ENCODE peak calls at places on chromosomes 7 and 10, in eight cellular contexts. H is activated gamma-delta T cell; W is body of pancreas; F is activated naive CD8-positive, alpha-beta T cell treated with anti-CD3 and anti-CD28 coated beads, Interleukin-2, amount 10 ng/mL, durations not matched to agents 7 days and 5 days; Y is progenitor cell of endocrine pancreas; N is AG20443; Q is EH; G is glutamatergic neuron. K is an unnamed sample.

GRCh38 chr10:89793649-89794254 is 92.4 kb downstream of the KIF20B start:
- DNase-seq in W (peak), Q (peak), F (no peak), H (no peak), N (peak), G (no peak), Y (peak), K (peak)

GRCh38 chr7:5424689-5425506 is 1.3 kb upstream of the TNRC18 start:
- DNase-seq in H (no peak), G (no peak), W (peak), Y (no peak), Q (peak), N (peak), F (peak), K (no peak)

GRCh38 chr10:52566471-52567246 is 205.9 kb downstream of the MBL2 start:
- DNase-seq in W (no peak), N (peak), H (no peak), Y (no peak), G (no peak), Q (peak), F (no peak), K (peak)

GRCh38 chr10:60611291-60611747 is 167.0 kb upstream of the CDK1 start:
- DNase-seq in Y (no peak), Q (peak), G (no peak), W (no peak), N (peak), F (no peak), H (no peak), K (peak)

GRCh38 chr10:59626523-59626869 is 83.2 kb downstream of the SLC16A9 start:
- DNase-seq in Q (no peak), G (no peak), H (no peak), W (no peak), Y (no peak), N (no peak), F (no peak), K (no peak)

GRCh38 chr10:11754620-11755019 is 12.4 kb downstream of the ECHDC3 start:
- DNase-seq in H (no peak), F (no peak), W (no peak), N (no peak), Q (no peak), G (no peak), Y (no peak), K (no peak)

GRCh38 chr10:17062493-17063487 is 66.8 kb downstream of the CUBN start:
- DNase-seq in H (no peak), N (peak), Y (no peak), Q (peak), F (no peak), W (peak), G (no peak), K (peak)

GRCh38 chr7:17132726-17133125 is 165.7 kb upstream of the AHR start:
- DNase-seq in G (no peak), N (no peak), Y (no peak), H (no peak), F (no peak), Q (no peak), W (no peak), K (no peak)

GRCh38 chr7:129793506-129794310 is 159.1 kb downstream of the UBE2H start:
- DNase-seq in H (no peak), W (no peak), F (peak), N (no peak), G (no peak), Q (no peak), Y (no peak), K (no peak)

GRCh38 chr7:27547401-27547800 is 115.3 kb downstream of the HIBADH start:
- DNase-seq in W (no peak), Y (no peak), Q (peak), H (no peak), G (no peak), F (no peak), N (peak), K (no peak)

GRCh38 chr10:24451325-24451820 is 242.4 kb downstream of the KIAA1217 start:
- DNase-seq in N (no peak), F (no peak), Y (no peak), G (no peak), W (no peak), H (no peak), Q (no peak), K (no peak)

GRCh38 chr10:528173-529165 is 161.0 kb downstream of the DIP2C start:
- DNase-seq in Y (no peak), F (peak), G (no peak), W (no peak), N (no peak), H (no peak), Q (no peak), K (no peak)

GRCh38 chr7:114759347-114760062 is 162.4 kb upstream of the MDFIC start:
- DNase-seq in H (no peak), Y (no peak), G (no peak), F (no peak), W (no peak), Q (no peak), N (peak), K (peak)

GRCh38 chr10:26776258-26776657 is 78.8 kb downstream of the PDSS1 start:
- DNase-seq in Y (no peak), H (no peak), F (no peak), Q (peak), N (no peak), G (no peak), W (no peak), K (no peak)

GRCh38 chr10:111100198-111100597 is 23.4 kb downstream of the ADRA2A start:
- DNase-seq in F (no peak), N (no peak), Y (no peak), W (no peak), Q (no peak), G (no peak), H (no peak), K (no peak)

GRCh38 chr7:16462618-16463017 is 2.9 kb downstream of the SOSTDC1 start:
- DNase-seq in W (no peak), H (no peak), F (no peak), Y (no peak), Q (no peak), G (no peak), N (no peak), K (no peak)

GRCh38 chr10:58267713-58268453 is at the start of gene IPMK:
- DNase-seq in Y (peak), Q (peak), N (peak), G (peak), H (peak), F (peak), W (peak), K (peak)

GRCh38 chr7:18499407-18500197 is 4.1 kb downstream of the HDAC9 start:
- DNase-seq in F (no peak), H (no peak), W (peak), Y (no peak), Q (no peak), N (peak), G (no peak), K (no peak)

GRCh38 chr7:132770055-132770454 is 193.8 kb upstream of the PLXNA4 start:
- DNase-seq in H (no peak), F (no peak), N (no peak), Q (no peak), W (no peak), G (no peak), Y (no peak), K (no peak)

GRCh38 chr10:91022924-91023707 is 102.2 kb upstream of the ANKRD1 start:
- DNase-seq in F (no peak), W (no peak), H (no peak), G (no peak), N (no peak), Y (no peak), Q (peak), K (no peak)

GRCh38 chr7:92831716-92832622 is 4.4 kb downstream of the CDK6 start:
- DNase-seq in H (no peak), W (no peak), G (no peak), Q (peak), Y (no peak), N (peak), F (no peak), K (no peak)

GRCh38 chr7:28078036-28078901 is 102.3 kb downstream of the JAZF1 start:
- DNase-seq in Y (no peak), W (peak), H (no peak), G (peak), F (peak), N (peak), Q (peak), K (peak)

GRCh38 chr10:75430000-75430763 is 1.2 kb upstream of the LRMDA start:
- DNase-seq in Q (no peak), F (no peak), H (no peak), Y (no peak), G (peak), N (no peak), W (peak), K (peak)

GRCh38 chr7:75723444-75723843 is 15.3 kb downstream of the HIP1 start:
- DNase-seq in H (no peak), G (no peak), W (no peak), Y (no peak), F (no peak), N (no peak), Q (no peak), K (no peak)

GRCh38 chr10:121899727-121900126 is 28.1 kb downstream of the ATE1 start:
- DNase-seq in Y (no peak), G (no peak), N (no peak), W (peak), H (no peak), Q (no peak), F (no peak), K (no peak)

GRCh38 chr7:158023563-158024350 is 563.9 kb downstream of the PTPRN2 start:
- DNase-seq in N (no peak), H (no peak), W (no peak), Q (no peak), Y (no peak), F (no peak), G (no peak), K (no peak)

GRCh38 chr7:2880882-2881281 is 36.8 kb upstream of the GNA12 start:
- DNase-seq in F (no peak), Q (no peak), N (no peak), G (peak), Y (no peak), H (no peak), W (no peak), K (no peak)

GRCh38 chr10:104277785-104278184 is 8.8 kb downstream of the GSTO2 start:
- DNase-seq in H (no peak), N (no peak), F (no peak), Q (no peak), W (peak), Y (no peak), G (no peak), K (no peak)

K was measured in A549.